ENCODE peak calls at places on chromosomes 13 and 19, in four cellular contexts. U, J, Z and W are unnamed samples.
A peak's percentile ranks its signal among the peaks of the same experiment; 100 is the strongest.

GRCh38 chr13:23848639-23849282 is 40.4 kb downstream of the MIPEP start:
- DNase-seq in U (no peak), Z (no peak), J (no peak), W (no peak)

GRCh38 chr19:12137541-12137940 is 2.6 kb downstream of the ZNF20 start:
- DNase-seq in J (no peak), Z (peak; percentile 15), U (no peak), W (no peak)

GRCh38 chr13:30934381-30934780 is 1.9 kb downstream of the TEX26 start:
- DNase-seq in Z (peak; percentile 35), J (no peak), U (no peak), W (no peak)

GRCh38 chr13:69580255-69580654 is 527.4 kb upstream of the ATXN8OS start:
- DNase-seq in U (no peak), J (no peak), Z (no peak), W (no peak)

GRCh38 chr19:19628499-19629134 is 597 bp upstream of the LPAR2 start:
- DNase-seq in U (no peak), Z (peak; percentile 91), J (no peak), W (no peak)

GRCh38 chr13:34748078-34748477 is 194.0 kb upstream of the NBEA start:
- DNase-seq in U (no peak), J (no peak), Z (no peak), W (no peak)

GRCh38 chr13:37481005-37481857 is 117.3 kb downstream of the POSTN start:
- DNase-seq in Z (no peak), J (no peak), U (no peak), W (no peak)

GRCh38 chr13:23455401-23456185 is 22.1 kb upstream of the SACS start:
- DNase-seq in U (no peak), J (no peak), Z (no peak), W (no peak)

GRCh38 chr13:69857188-69857821 is 250.3 kb upstream of the ATXN8OS start:
- DNase-seq in J (no peak), U (no peak), Z (no peak), W (no peak)

GRCh38 chr19:58021541-58022282 is 12.1 kb upstream of the ZSCAN1 start:
- DNase-seq in Z (peak; percentile 84), J (peak; percentile 16), U (no peak), W (no peak)

GRCh38 chr13:100563779-100564178 is 24.8 kb downstream of the GGACT start:
- DNase-seq in J (no peak), U (no peak), Z (no peak), W (no peak)

GRCh38 chr13:46554971-46555370 is 2.0 kb downstream of the LRCH1 start:
- DNase-seq in Z (no peak), U (no peak), J (no peak), W (no peak)

GRCh38 chr19:34900245-34900644 is 26.5 kb upstream of the ZNF30 start:
- DNase-seq in U (no peak), Z (no peak), J (no peak), W (no peak)

GRCh38 chr19:34181111-34181864 is 9.0 kb downstream of the LSM14A start:
- DNase-seq in Z (no peak), U (no peak), J (no peak), W (no peak)